ENCODE peak calls at places on chromosomes 4 and X, in four cellular contexts. One of them, this sample, is unnamed.

GRCh38 chr4:188127157-188127874 is 11.9 kb upstream of the TRIML1 start:
- DNase-seq in fibroblast of lung: peak; percentile 68
- DNase-seq in foreskin keratinocyte: peak; percentile 82
- DNase-seq in GM23338: no peak
- DNase-seq in this sample: peak; percentile 38

GRCh38 chr4:150379454-150379853 is 202.5 kb upstream of the MAB21L2 start:
- DNase-seq in foreskin keratinocyte: no peak
- DNase-seq in fibroblast of lung: no peak
- DNase-seq in GM23338: no peak
- DNase-seq in this sample: no peak

GRCh38 chrX:16807976-16808542 is 21.8 kb downstream of the TXLNG start:
- DNase-seq in GM23338: no peak
- DNase-seq in fibroblast of lung: peak; percentile 84
- DNase-seq in foreskin keratinocyte: no peak
- DNase-seq in this sample: no peak

GRCh38 chr4:22670953-22671352 is 21.8 kb upstream of the GBA3 start:
- DNase-seq in fibroblast of lung: peak; percentile 23
- DNase-seq in foreskin keratinocyte: no peak
- DNase-seq in GM23338: no peak
- DNase-seq in this sample: peak; percentile 7

GRCh38 chrX:43175428-43175827 is 397.5 kb upstream of the PPP1R2C start:
- DNase-seq in fibroblast of lung: peak; percentile 0
- DNase-seq in GM23338: no peak
- DNase-seq in foreskin keratinocyte: no peak
- DNase-seq in this sample: no peak

GRCh38 chr4:87698394-87698793 is 48.3 kb downstream of the DMP1 start:
- DNase-seq in GM23338: no peak
- DNase-seq in fibroblast of lung: no peak
- DNase-seq in foreskin keratinocyte: no peak
- DNase-seq in this sample: no peak

GRCh38 chrX:15797707-15798106 is 7.4 kb downstream of the ZRSR2 start:
- DNase-seq in foreskin keratinocyte: no peak
- DNase-seq in fibroblast of lung: no peak
- DNase-seq in GM23338: no peak
- DNase-seq in this sample: no peak

GRCh38 chr4:132001542-132001941 is 1147.6 kb upstream of the PCDH10 start:
- DNase-seq in fibroblast of lung: peak; percentile 11
- DNase-seq in GM23338: no peak
- DNase-seq in foreskin keratinocyte: peak; percentile 69
- DNase-seq in this sample: no peak

GRCh38 chrX:125005863-125006262 is 313.8 kb upstream of the TEX13C start:
- DNase-seq in foreskin keratinocyte: no peak
- DNase-seq in fibroblast of lung: no peak
- DNase-seq in GM23338: no peak
- DNase-seq in this sample: no peak

GRCh38 chr4:21879187-21879586 is 69.4 kb downstream of the KCNIP4 start:
- DNase-seq in foreskin keratinocyte: no peak
- DNase-seq in fibroblast of lung: peak; percentile 47
- DNase-seq in GM23338: peak; percentile 66
- DNase-seq in this sample: no peak

GRCh38 chr4:144450526-144450925 is 195.4 kb upstream of the HHIP start:
- DNase-seq in fibroblast of lung: no peak
- DNase-seq in foreskin keratinocyte: no peak
- DNase-seq in GM23338: no peak
- DNase-seq in this sample: no peak

GRCh38 chrX:70289168-70289792 is 447 bp downstream of the PDZD11 start:
- DNase-seq in foreskin keratinocyte: peak; percentile 8
- DNase-seq in fibroblast of lung: no peak
- DNase-seq in GM23338: no peak
- DNase-seq in this sample: no peak

GRCh38 chr4:112029642-112030235 is 115.5 kb upstream of the FAM241A start:
- DNase-seq in fibroblast of lung: peak; percentile 2
- DNase-seq in foreskin keratinocyte: peak; percentile 27
- DNase-seq in GM23338: no peak
- DNase-seq in this sample: peak; percentile 43

GRCh38 chr4:140726776-140727500 is 29.2 kb downstream of the TBC1D9 start:
- DNase-seq in foreskin keratinocyte: no peak
- DNase-seq in GM23338: no peak
- DNase-seq in fibroblast of lung: no peak
- DNase-seq in this sample: no peak

GRCh38 chr4:15976456-15977096 is 13.6 kb upstream of the FGFBP2 start:
- DNase-seq in fibroblast of lung: no peak
- DNase-seq in GM23338: peak; percentile 36
- DNase-seq in foreskin keratinocyte: no peak
- DNase-seq in this sample: peak; percentile 25

DNA sequence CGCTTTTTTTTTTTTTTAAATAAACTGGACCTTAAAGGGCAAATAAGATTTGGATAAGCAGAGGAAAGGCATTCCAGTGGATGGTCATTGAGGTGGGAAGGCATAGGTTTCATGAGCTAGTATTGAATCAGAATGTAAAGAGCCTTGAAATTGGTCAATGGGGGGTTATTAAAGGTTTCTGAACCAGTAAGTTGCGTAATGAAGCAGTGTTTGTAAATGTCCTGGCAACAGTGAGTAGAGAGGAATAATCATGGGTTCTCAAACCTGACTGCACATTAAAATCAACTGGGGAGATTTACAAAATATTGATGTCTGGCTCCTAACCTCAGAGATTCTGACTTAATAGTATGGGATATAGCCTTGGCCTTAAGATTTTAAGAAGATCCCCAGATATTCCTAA is 23.2 kb upstream of the AMOT start:
- DNase-seq in GM23338: no peak
- DNase-seq in foreskin keratinocyte: no peak
- DNase-seq in fibroblast of lung: no peak
- DNase-seq in this sample: no peak
- H3K27me3 ChIP-seq in GM23338: no peaks in the 10 kb centered on the region
- H3K27me3 ChIP-seq in foreskin keratinocyte: no peaks in the 10 kb centered on the region
- H3K27me3 ChIP-seq in fibroblast of lung: no peaks in the 10 kb centered on the region
- H3K27me3 ChIP-seq in this sample: no peaks in the 10 kb centered on the region

DNA sequence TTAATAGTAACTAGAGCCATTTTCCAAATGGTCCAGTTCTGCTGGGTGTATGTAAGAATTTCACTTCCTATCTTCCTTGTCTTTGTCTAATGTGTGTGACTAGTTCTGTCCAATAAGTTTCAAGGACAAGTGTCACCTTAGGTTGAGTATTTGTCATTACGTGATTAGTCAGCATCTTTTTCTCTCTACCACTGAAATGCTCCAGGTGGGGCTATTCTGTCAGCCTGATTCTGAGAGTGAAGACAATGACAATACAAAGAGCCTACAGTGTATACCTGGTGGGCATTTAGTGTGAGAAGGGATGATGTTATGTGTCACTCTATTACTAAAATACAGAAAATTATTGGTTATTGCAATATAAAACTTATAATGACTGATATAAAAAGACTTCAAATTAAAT is 876.3 kb downstream of the C4orf33 start:
- DNase-seq in fibroblast of lung: no peak
- DNase-seq in GM23338: peak; percentile 69
- DNase-seq in foreskin keratinocyte: no peak
- DNase-seq in this sample: no peak
- H3K4me1 ChIP-seq in fibroblast of lung: no peaks in the 10 kb centered on the region
- H3K4me1 ChIP-seq in GM23338: no peaks in the 10 kb centered on the region
- H3K4me1 ChIP-seq in foreskin keratinocyte: no peaks in the 10 kb centered on the region
- H3K4me1 ChIP-seq in this sample: no peaks in the 10 kb centered on the region

GRCh38 chr4:4875611-4876010 is 16.1 kb downstream of the MSX1 start:
- DNase-seq in GM23338: no peak
- DNase-seq in fibroblast of lung: no peak
- DNase-seq in foreskin keratinocyte: no peak
- DNase-seq in this sample: no peak

GRCh38 chr4:4872148-4872903 is 12.9 kb downstream of the MSX1 start:
- DNase-seq in fibroblast of lung: no peak
- DNase-seq in GM23338: peak; percentile 88
- DNase-seq in foreskin keratinocyte: no peak
- DNase-seq in this sample: no peak

GRCh38 chr4:4875147-4875546 is 15.7 kb downstream of the MSX1 start:
- DNase-seq in fibroblast of lung: no peak
- DNase-seq in foreskin keratinocyte: no peak
- DNase-seq in GM23338: no peak
- DNase-seq in this sample: no peak

GRCh38 chr4:4871267-4872147 is 12.0 kb downstream of the MSX1 start:
- DNase-seq in fibroblast of lung: no peak
- DNase-seq in GM23338: peak; percentile 57
- DNase-seq in foreskin keratinocyte: no peak
- DNase-seq in this sample: no peak

DNA sequence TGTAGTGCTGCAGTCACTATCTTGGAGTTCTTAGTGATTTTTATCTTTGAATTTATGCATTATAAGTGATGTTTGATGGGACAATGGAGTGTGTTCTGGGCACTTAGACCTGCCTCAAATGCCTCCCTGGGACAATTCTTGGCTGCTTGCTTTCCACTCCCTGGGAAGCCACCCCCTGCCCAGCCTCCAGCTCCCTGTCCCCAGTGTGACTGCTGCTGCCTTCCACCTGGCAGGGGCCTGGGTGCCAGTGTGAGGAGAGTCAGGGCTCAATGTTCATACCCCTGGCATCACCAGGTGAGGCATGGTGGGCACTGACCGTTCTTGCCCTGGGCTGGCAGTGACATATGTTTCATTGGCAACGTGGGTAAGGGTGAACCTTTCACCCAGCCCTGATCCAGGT is 14.8 kb downstream of the MSX1 start:
- DNase-seq in GM23338: no peak
- DNase-seq in fibroblast of lung: no peak
- DNase-seq in foreskin keratinocyte: no peak
- DNase-seq in this sample: no peak
- H3K27me3 ChIP-seq in GM23338: peaks cover 100% of the 10 kb centered on the region
- H3K27me3 ChIP-seq in fibroblast of lung: peaks cover 55% of the 10 kb centered on the region
- H3K27me3 ChIP-seq in foreskin keratinocyte: peaks cover 66% of the 10 kb centered on the region
- H3K27me3 ChIP-seq in this sample: peaks cover 46% of the 10 kb centered on the region

GRCh38 chr4:99946346-99947189 is at the start of gene DNAJB14:
- DNase-seq in GM23338: peak; percentile 79
- DNase-seq in fibroblast of lung: peak; percentile 75
- DNase-seq in foreskin keratinocyte: no peak
- DNase-seq in this sample: peak; percentile 89
- H3K4me1 ChIP-seq in GM23338: peaks cover 42% of the 10 kb centered on the region
- H3K4me1 ChIP-seq in fibroblast of lung: peaks cover 6% of the 10 kb centered on the region
- H3K4me1 ChIP-seq in foreskin keratinocyte: peaks cover 16% of the 10 kb centered on the region
- H3K4me1 ChIP-seq in this sample: peaks cover 20% of the 10 kb centered on the region

DNA sequence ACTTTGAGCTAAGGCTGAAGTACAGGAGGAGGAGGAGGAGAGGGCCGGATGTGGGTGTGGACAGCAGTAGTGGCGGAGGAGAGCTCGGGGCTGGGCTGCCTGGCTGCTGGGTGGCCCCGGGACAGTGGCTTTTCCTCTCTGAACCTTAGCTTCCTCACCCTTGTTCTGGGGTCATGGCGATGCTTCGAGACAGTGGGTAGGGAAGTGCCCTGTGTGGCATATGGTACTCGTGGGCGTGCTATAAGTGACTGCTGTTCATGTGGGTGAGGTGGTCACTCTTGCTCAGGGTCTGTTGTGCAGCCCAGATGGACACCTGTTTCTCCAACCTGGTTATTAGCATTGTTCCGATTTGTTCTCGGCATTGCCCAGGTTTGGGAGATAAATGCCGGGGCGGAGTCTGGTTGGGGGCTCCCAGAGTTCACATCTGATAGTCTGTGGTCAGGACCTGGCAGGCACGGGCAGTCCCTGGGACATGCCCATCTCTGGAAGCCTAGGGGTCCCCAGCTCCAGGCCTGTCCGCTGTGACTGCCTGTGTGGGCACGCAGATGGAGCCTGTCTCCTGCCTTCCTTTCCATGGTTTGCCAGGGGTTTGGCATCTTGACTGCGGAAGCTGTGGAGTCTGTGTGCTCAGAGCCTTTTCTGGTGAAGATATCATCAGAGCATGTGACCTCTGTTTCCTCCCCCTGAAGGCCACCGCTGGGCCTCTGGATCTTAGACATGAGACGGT is 4.9 kb upstream of the CPZ start:
- DNase-seq in fibroblast of lung: no peak
- DNase-seq in foreskin keratinocyte: no peak
- DNase-seq in GM23338: no peak
- DNase-seq in this sample: no peak
- H3K27me3 ChIP-seq in fibroblast of lung: peaks cover 8% of the 10 kb centered on the region
- H3K27me3 ChIP-seq in foreskin keratinocyte: peaks cover 24% of the 10 kb centered on the region
- H3K27me3 ChIP-seq in GM23338: no peaks in the 10 kb centered on the region
- H3K27me3 ChIP-seq in this sample: peaks cover 69% of the 10 kb centered on the region

GRCh38 chr4:151940290-151940689 is 179.5 kb upstream of the GATB start:
- DNase-seq in GM23338: no peak
- DNase-seq in foreskin keratinocyte: no peak
- DNase-seq in fibroblast of lung: no peak
- DNase-seq in this sample: no peak
- H3K4me1 ChIP-seq in GM23338: no peaks in the 10 kb centered on the region
- H3K4me1 ChIP-seq in foreskin keratinocyte: peaks cover 9% of the 10 kb centered on the region
- H3K4me1 ChIP-seq in fibroblast of lung: no peaks in the 10 kb centered on the region
- H3K4me1 ChIP-seq in this sample: no peaks in the 10 kb centered on the region

GRCh38 chr4:6198278-6198677 is 2.1 kb downstream of the JAKMIP1 start:
- DNase-seq in GM23338: no peak
- DNase-seq in foreskin keratinocyte: no peak
- DNase-seq in fibroblast of lung: no peak
- DNase-seq in this sample: no peak

GRCh38 chr4:6197433-6198174 is 2.7 kb downstream of the JAKMIP1 start:
- DNase-seq in foreskin keratinocyte: no peak
- DNase-seq in fibroblast of lung: no peak
- DNase-seq in GM23338: no peak
- DNase-seq in this sample: no peak

GRCh38 chr4:6199344-6199921 is 916 bp downstream of the JAKMIP1 start:
- DNase-seq in GM23338: peak; percentile 76
- DNase-seq in fibroblast of lung: no peak
- DNase-seq in foreskin keratinocyte: no peak
- DNase-seq in this sample: no peak

GRCh38 chr4:6200011-6200921 is at the start of gene JAKMIP1:
- DNase-seq in foreskin keratinocyte: no peak
- DNase-seq in fibroblast of lung: peak; percentile 54
- DNase-seq in GM23338: peak; percentile 80
- DNase-seq in this sample: peak; percentile 83

GRCh38 chr4:6198768-6199343 is 1.5 kb downstream of the JAKMIP1 start:
- DNase-seq in GM23338: peak; percentile 83
- DNase-seq in foreskin keratinocyte: peak; percentile 8
- DNase-seq in fibroblast of lung: peak; percentile 5
- DNase-seq in this sample: no peak
- H3K27me3 ChIP-seq in GM23338: peaks cover 13% of the 10 kb centered on the region
- H3K27me3 ChIP-seq in foreskin keratinocyte: peaks cover 36% of the 10 kb centered on the region
- H3K27me3 ChIP-seq in fibroblast of lung: peaks cover 7% of the 10 kb centered on the region
- H3K27me3 ChIP-seq in this sample: peaks cover 69% of the 10 kb centered on the region

This sample was measured in A673.